ENCODE peak calls at places on chromosomes 4 and X, in four cellular contexts. P, B, I and W are unnamed samples.

GRCh38 chr4:186190456-186191265 is 706 bp upstream of the CYP4V2 start:
- DNase-seq in P (no peak), B (no peak), I (no peak), W (peak; percentile 72)

GRCh38 chr4:152090543-152090942 is 329.7 kb upstream of the GATB start:
- DNase-seq in P (no peak), B (no peak), I (no peak), W (peak; percentile 12)

GRCh38 chr4:825063-825968 is 613 bp downstream of the CPLX1 start:
- DNase-seq in P (peak; percentile 65), B (no peak), I (peak; percentile 13), W (no peak)

GRCh38 chr4:153151535-153152452 is 52.4 kb upstream of the TRIM2 start:
- DNase-seq in P (peak; percentile 69), B (peak; percentile 71), I (peak; percentile 87), W (no peak)

GRCh38 chrX:54182194-54182863 is 725 bp downstream of the FAM120C start:
- DNase-seq in P (peak; percentile 64), B (no peak), I (peak; percentile 82), W (peak; percentile 67)

GRCh38 chrX:40933132-40934078 is 151.8 kb upstream of the USP9X start:
- DNase-seq in P (no peak), B (no peak), I (no peak), W (no peak)

GRCh38 chrX:51876441-51876840 is 17.0 kb upstream of the MAGED1 start:
- DNase-seq in P (no peak), B (no peak), I (no peak), W (no peak)

GRCh38 chrX:17580529-17581155 is 156.7 kb upstream of the SCML1 start:
- DNase-seq in P (no peak), B (peak; percentile 77), I (no peak), W (no peak)

GRCh38 chr4:73415807-73416238 is 11.7 kb downstream of the ALB start:
- DNase-seq in P (no peak), B (no peak), I (no peak), W (no peak)

GRCh38 chr4:189033801-189034347 is 894.6 kb downstream of the TRIML1 start:
- DNase-seq in P (no peak), B (no peak), I (no peak), W (no peak)

GRCh38 chr4:7108046-7108625 is 40.3 kb upstream of the GRPEL1 start:
- DNase-seq in P (peak; percentile 30), B (no peak), I (peak; percentile 28), W (no peak)

GRCh38 chrX:77223046-77223445 is 224.1 kb upstream of the FGF16 start:
- DNase-seq in P (no peak), B (no peak), I (no peak), W (no peak)

GRCh38 chr4:115906428-115906827 is 793.0 kb upstream of the NDST4 start:
- DNase-seq in P (no peak), B (no peak), I (no peak), W (no peak)

GRCh38 chr4:140188975-140189374 is 35.0 kb upstream of the MAML3 start:
- DNase-seq in P (peak; percentile 67), B (peak; percentile 41), I (peak; percentile 49), W (peak; percentile 5)

GRCh38 chr4:66681962-66682361 is 863.3 kb downstream of the CENPC start:
- DNase-seq in P (no peak), B (no peak), I (no peak), W (no peak)

GRCh38 chr4:75511841-75512240 is 2.4 kb downstream of the RCHY1 start:
- DNase-seq in P (no peak), B (no peak), I (no peak), W (no peak)

GRCh38 chrX:22060451-22060940 is 28.4 kb downstream of the PHEX start:
- DNase-seq in P (no peak), B (no peak), I (no peak), W (no peak)

GRCh38 chrX:1468250-1468772 is 15.6 kb upstream of the ASMTL start:
- DNase-seq in P (no peak), B (no peak), I (no peak), W (peak; percentile 95)

GRCh38 chr4:87007345-87008181 is 72.8 kb downstream of the AFF1 start:
- DNase-seq in P (peak; percentile 68), B (no peak), I (peak; percentile 61), W (peak; percentile 19)

GRCh38 chr4:2869659-2870058 is 26.0 kb downstream of the ADD1 start:
- DNase-seq in P (no peak), B (no peak), I (no peak), W (no peak)
- H3K4me3 ChIP-seq in P (no peak overlapping the region), B (no peak overlapping the region), I (peak overlapping the region; percentile 30), W (no peak overlapping the region)

DNA sequence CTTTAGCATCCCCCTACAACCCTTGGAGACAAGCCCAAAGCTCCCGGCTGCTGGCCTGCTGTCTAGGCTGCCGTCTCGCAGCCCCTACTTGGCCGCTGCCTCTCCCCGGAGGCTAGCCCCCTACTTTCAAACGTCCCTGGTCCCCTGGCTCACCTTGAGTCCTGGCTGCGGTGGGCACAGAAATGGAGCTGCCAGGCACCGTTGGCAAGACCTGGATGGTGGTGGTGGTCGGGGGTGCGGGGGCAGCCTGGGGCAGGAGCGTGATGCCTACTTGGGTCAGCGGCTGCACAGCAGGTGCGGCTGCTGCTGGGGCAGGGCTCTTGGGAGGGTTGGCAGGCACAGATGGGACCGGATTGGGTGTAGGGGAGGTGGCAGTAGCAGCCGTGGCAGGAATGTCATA is 12.0 kb downstream of the HCFC1 start:
- DNase-seq in P (no peak), B (no peak), I (no peak), W (no peak)
- H3K36me3 ChIP-seq in P (no peaks in the 10 kb centered on the region), B (peaks cover 6% of the 10 kb centered on the region), I (peaks cover 92% of the 10 kb centered on the region), W (peaks cover 14% of the 10 kb centered on the region)

DNA sequence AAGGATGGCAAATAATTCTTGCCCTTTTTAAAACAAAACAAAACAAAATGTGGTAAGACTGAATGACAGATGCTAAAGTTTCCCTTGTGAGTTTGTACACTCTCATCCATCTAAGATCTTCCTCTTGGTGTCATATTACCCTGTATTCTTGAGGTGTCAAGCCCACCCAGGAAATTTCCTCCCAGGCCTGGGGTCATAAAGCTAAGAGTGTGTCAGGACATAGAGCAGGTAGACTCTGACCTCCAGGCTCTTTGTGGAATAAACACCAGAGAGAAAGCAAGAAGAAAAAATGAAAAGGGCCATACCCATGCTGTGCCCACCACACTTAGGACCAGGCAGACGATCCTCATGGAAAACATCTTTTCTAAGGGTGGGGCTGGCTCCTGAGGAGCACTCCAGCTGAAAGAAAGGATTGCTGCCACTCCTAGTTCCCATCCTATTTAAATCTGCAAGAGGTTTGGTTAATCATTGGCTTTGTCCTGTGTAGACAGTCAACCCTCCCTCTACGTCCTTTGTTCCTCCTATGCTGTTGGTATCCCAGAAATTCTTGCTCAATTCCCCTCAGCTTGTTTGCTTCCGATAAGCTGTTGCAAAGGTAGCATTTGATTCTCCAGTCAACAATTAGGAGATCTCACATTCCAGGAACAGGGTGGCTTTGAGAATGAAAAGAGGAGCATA is at the start of gene FGA:
- DNase-seq in P (no peak), B (peak; percentile 29), I (no peak), W (no peak)
- H3K4me3 ChIP-seq in P (no peak within 1 kb of the TSS), B (no peak within 1 kb of the TSS), I (no peak within 1 kb of the TSS), W (no peak within 1 kb of the TSS)

GRCh38 chrX:97846718-97847237 is 963.1 kb downstream of the RPA4 start:
- DNase-seq in P (no peak), B (no peak), I (no peak), W (no peak)

GRCh38 chrX:97846228-97846627 is 962.5 kb downstream of the RPA4 start:
- DNase-seq in P (no peak), B (no peak), I (no peak), W (no peak)

GRCh38 chrX:97854071-97854470 is 970.4 kb downstream of the RPA4 start:
- DNase-seq in P (no peak), B (no peak), I (no peak), W (peak; percentile 1)

GRCh38 chrX:97847885-97848679 is 964.4 kb downstream of the RPA4 start:
- DNase-seq in P (no peak), B (no peak), I (no peak), W (no peak)

GRCh38 chrX:97850911-97851310 is 967.2 kb downstream of the RPA4 start:
- DNase-seq in P (no peak), B (no peak), I (no peak), W (peak; percentile 78)
- H3K36me3 ChIP-seq in P (no peaks in the 10 kb centered on the region), B (no peaks in the 10 kb centered on the region), I (no peaks in the 10 kb centered on the region), W (no peaks in the 10 kb centered on the region)

DNA sequence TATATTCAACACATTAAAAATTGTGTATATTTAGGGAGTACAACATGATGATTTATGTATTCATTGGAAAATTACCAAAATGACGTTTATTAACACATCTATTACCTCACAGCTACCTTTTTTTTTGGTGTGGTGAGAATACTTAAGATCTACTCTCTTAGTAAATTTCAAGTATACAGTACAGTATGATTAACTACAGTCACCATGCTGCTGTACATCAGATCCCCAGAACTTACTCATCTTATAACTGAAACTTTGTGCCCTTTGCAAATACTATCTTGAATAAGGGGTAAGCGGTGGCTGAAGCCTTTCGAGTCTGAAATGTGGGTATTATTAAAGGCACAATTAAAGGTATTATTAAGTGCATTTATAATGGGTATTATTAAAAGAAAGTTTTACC is 976 bp downstream of the PHKA1 start:
- DNase-seq in P (no peak), B (no peak), I (no peak), W (no peak)
- H3K4me3 ChIP-seq in P (peak overlapping the region; percentile 33), B (peak overlapping the region; percentile 47), I (peak overlapping the region; percentile 54), W (no peak overlapping the region)

DNA sequence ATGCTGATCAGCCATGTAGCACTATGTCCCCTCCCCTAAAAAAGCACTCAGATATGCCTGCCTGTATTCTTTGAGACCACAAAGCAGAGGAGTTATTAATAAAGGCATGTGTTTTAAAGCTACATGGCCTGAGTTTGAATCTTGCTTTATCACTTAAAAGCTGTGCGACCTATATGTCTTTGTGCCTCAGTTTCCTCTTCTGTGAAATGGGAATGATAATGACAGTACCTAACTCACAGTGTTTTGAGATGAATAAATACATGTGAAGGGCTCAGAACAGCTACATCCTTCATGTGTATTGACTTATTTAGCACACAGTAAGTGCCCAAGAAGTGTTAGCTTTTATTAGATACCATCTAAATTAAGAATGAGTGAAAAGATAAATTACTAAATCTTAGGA is 180.0 kb downstream of the WDFY3 start:
- DNase-seq in P (no peak), B (no peak), I (no peak), W (no peak)
- H3K36me3 ChIP-seq in P (no peaks in the 10 kb centered on the region), B (peaks cover 1% of the 10 kb centered on the region), I (peaks cover 88% of the 10 kb centered on the region), W (peaks cover 5% of the 10 kb centered on the region)

GRCh38 chr4:47530801-47531200 is 45.7 kb downstream of the ATP10D start:
- DNase-seq in P (no peak), B (no peak), I (no peak), W (no peak)

GRCh38 chr4:47533689-47534347 is 48.7 kb downstream of the ATP10D start:
- DNase-seq in P (no peak), B (no peak), I (no peak), W (no peak)

GRCh38 chr4:47531241-47531953 is 46.3 kb downstream of the ATP10D start:
- DNase-seq in P (no peak), B (peak; percentile 79), I (no peak), W (no peak)

GRCh38 chr4:47532658-47533057 is 47.6 kb downstream of the ATP10D start:
- DNase-seq in P (no peak), B (no peak), I (no peak), W (no peak)

GRCh38 chr4:47531954-47532321 is 46.9 kb downstream of the ATP10D start:
- DNase-seq in P (no peak), B (no peak), I (no peak), W (no peak)
- H3K4me3 ChIP-seq in P (no peak overlapping the region), B (no peak overlapping the region), I (no peak overlapping the region), W (no peak overlapping the region)

GRCh38 chr4:39900966-39901365 is 76.7 kb downstream of the PDS5A start:
- DNase-seq in P (no peak), B (no peak), I (no peak), W (no peak)
- H3K36me3 ChIP-seq in P (no peaks in the 10 kb centered on the region), B (no peaks in the 10 kb centered on the region), I (peaks cover 91% of the 10 kb centered on the region), W (peaks cover 34% of the 10 kb centered on the region)